ENCODE peak calls at places on chromosomes 12 and 14, in six cellular contexts. M, R, L, K, B and A are unnamed samples.

GRCh38 chr12:70049596-70050360 is 193.5 kb upstream of the CNOT2 start:
- DNase-seq in M (no peak), R (peak; percentile 28), L (no peak), K (no peak), B (no peak), A (peak; percentile 29)

GRCh38 chr12:76158518-76159321 is 74.2 kb upstream of the NAP1L1 start:
- DNase-seq in M (peak; percentile 70), R (peak; percentile 69), L (peak; percentile 42), K (peak; percentile 45), B (peak; percentile 56), A (peak; percentile 68)

GRCh38 chr12:100268835-100269564 is 2.0 kb downstream of the SCYL2 start:
- DNase-seq in M (peak; percentile 16), R (no peak), L (no peak), K (no peak), B (no peak), A (no peak)

GRCh38 chr14:105420976-105421674 is 1.5 kb downstream of the MTA1 start:
- DNase-seq in M (no peak), R (no peak), L (no peak), K (no peak), B (no peak), A (no peak)

GRCh38 chr12:288687-289086 is 26.1 kb upstream of the SLC6A13 start:
- DNase-seq in M (peak; percentile 62), R (no peak), L (peak; percentile 5), K (no peak), B (no peak), A (no peak)

GRCh38 chr14:53599221-53599945 is 357.2 kb downstream of the BMP4 start:
- DNase-seq in M (no peak), R (no peak), L (no peak), K (no peak), B (no peak), A (no peak)

GRCh38 chr12:50081096-50081808 is 3.9 kb upstream of the SMARCD1 start:
- DNase-seq in M (no peak), R (no peak), L (no peak), K (no peak), B (no peak), A (no peak)

GRCh38 chr14:100772607-100773165 is 46.0 kb downstream of the DLK1 start:
- DNase-seq in M (no peak), R (no peak), L (no peak), K (no peak), B (no peak), A (no peak)

GRCh38 chr12:25023808-25024207 is 74.9 kb upstream of the BCAT1 start:
- DNase-seq in M (no peak), R (no peak), L (no peak), K (no peak), B (no peak), A (no peak)

GRCh38 chr12:11264501-11264900 is 5.0 kb downstream of the PRB3 start:
- DNase-seq in M (no peak), R (no peak), L (no peak), K (no peak), B (no peak), A (no peak)

GRCh38 chr12:2722806-2723205 is 72.0 kb upstream of the FKBP4 start:
- DNase-seq in M (peak; percentile 3), R (no peak), L (no peak), K (no peak), B (no peak), A (no peak)

GRCh38 chr12:14846042-14846587 is 2.8 kb upstream of the ART4 start:
- DNase-seq in M (peak; percentile 70), R (no peak), L (no peak), K (no peak), B (no peak), A (no peak)

GRCh38 chr14:28609228-28609828 is 157.3 kb upstream of the FOXG1 start:
- DNase-seq in M (peak; percentile 87), R (no peak), L (peak; percentile 5), K (peak; percentile 77), B (peak; percentile 25), A (peak; percentile 10)

GRCh38 chr14:102849522-102850379 is 72.5 kb downstream of the TRAF3 start:
- DNase-seq in M (peak; percentile 55), R (no peak), L (no peak), K (no peak), B (no peak), A (no peak)

GRCh38 chr14:102317564-102318248 is 1.8 kb upstream of the ZNF839 start:
- DNase-seq in M (peak; percentile 20), R (no peak), L (no peak), K (no peak), B (no peak), A (peak; percentile 33)

GRCh38 chr12:6532927-6533652 is 1.2 kb upstream of the GAPDH start:
- DNase-seq in M (peak; percentile 60), R (peak; percentile 67), L (no peak), K (peak; percentile 36), B (no peak), A (peak; percentile 63)

GRCh38 chr12:128829870-128830504 is 6.2 kb upstream of the SLC15A4 start:
- DNase-seq in M (no peak), R (peak; percentile 78), L (no peak), K (no peak), B (no peak), A (peak; percentile 80)

GRCh38 chr12:96193725-96194571 is at the start of gene ELK3:
- DNase-seq in M (peak; percentile 82), R (peak; percentile 69), L (no peak), K (peak; percentile 74), B (no peak), A (peak; percentile 84)

GRCh38 chr14:59123975-59124374 is 64.5 kb upstream of the DAAM1 start:
- DNase-seq in M (peak; percentile 46), R (no peak), L (no peak), K (no peak), B (no peak), A (no peak)

GRCh38 chr12:80157640-80158039 is 58.3 kb downstream of the OTOGL start:
- DNase-seq in M (no peak), R (no peak), L (no peak), K (no peak), B (no peak), A (no peak)

GRCh38 chr14:21999400-21999799 is 325.8 kb upstream of the OR4E1 start:
- DNase-seq in M (no peak), R (no peak), L (no peak), K (no peak), B (no peak), A (no peak)

GRCh38 chr14:52873694-52874093 is 77.2 kb downstream of the FERMT2 start:
- DNase-seq in M (peak; percentile 76), R (no peak), L (peak; percentile 42), K (no peak), B (no peak), A (no peak)

GRCh38 chr14:75185251-75186040 is 9.0 kb upstream of the TMED10 start:
- DNase-seq in M (no peak), R (no peak), L (no peak), K (no peak), B (no peak), A (no peak)

GRCh38 chr14:75186953-75187352 is 10.5 kb upstream of the TMED10 start:
- DNase-seq in M (no peak), R (no peak), L (no peak), K (no peak), B (no peak), A (no peak)

GRCh38 chr14:75190023-75190422 is 13.6 kb upstream of the TMED10 start:
- DNase-seq in M (no peak), R (no peak), L (no peak), K (no peak), B (no peak), A (no peak)

GRCh38 chr14:75191100-75191499 is 14.7 kb upstream of the TMED10 start:
- DNase-seq in M (no peak), R (no peak), L (no peak), K (no peak), B (no peak), A (no peak)

DNA sequence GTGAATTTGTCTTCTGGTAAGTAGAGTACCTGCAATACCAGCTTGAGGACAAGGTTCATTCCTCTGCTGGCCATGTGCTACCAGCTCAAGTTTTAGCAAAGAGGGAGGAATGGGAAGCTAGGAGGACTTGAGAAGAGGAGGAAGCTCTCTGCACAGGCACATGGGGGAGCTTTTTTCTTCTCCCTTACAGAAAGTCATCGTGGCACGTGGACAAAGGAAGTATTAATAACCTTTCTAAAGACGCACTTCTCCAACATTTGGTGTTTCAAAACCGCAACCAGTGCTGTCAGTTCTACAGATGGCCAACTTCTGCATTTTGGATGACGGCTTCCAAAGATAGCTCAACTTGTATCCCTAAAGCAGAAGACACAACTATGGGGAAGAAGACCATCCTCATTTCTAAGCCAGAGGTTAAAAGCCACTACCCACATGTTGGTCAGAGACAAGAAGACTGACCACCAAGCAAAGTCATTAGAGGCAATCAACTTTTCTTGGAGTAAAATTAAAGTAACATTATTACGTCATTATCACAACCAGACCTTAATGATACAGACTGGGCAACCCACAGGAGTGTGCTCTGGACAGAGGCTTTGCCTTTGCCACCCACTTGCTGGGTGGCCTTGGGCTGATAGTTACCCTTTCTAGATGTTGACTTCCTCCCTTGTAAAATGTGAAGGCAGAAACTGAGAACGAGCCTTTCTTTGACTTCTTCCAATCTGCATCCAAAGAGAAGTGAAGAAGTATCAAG is 12.3 kb upstream of the TMED10 start:
- DNase-seq in M (no peak), R (no peak), L (no peak), K (no peak), B (no peak), A (peak; percentile 23)
- TF ChIP-seq CTCF in M (no peak), R (no peak), L (no peak), K (no peak), B (no peak), A (no peak)

GRCh38 chr14:69252851-69253250 is 7.1 kb upstream of the GALNT16 start:
- DNase-seq in M (no peak), R (no peak), L (no peak), K (no peak), B (no peak), A (no peak)

GRCh38 chr14:69246331-69246730 is 13.6 kb upstream of the GALNT16 start:
- DNase-seq in M (no peak), R (no peak), L (no peak), K (no peak), B (no peak), A (no peak)

GRCh38 chr14:69249603-69250002 is 10.4 kb upstream of the GALNT16 start:
- DNase-seq in M (no peak), R (no peak), L (no peak), K (no peak), B (no peak), A (no peak)

GRCh38 chr14:69244946-69245345 is 15.0 kb upstream of the GALNT16 start:
- DNase-seq in M (no peak), R (no peak), L (no peak), K (no peak), B (no peak), A (no peak)

GRCh38 chr14:69247691-69248440 is 12.1 kb upstream of the GALNT16 start:
- DNase-seq in M (peak; percentile 72), R (no peak), L (peak; percentile 93), K (no peak), B (no peak), A (no peak)
- TF ChIP-seq CTCF in M (peak; percentile 34), R (no peak), L (peak; percentile 46), K (peak; percentile 25), B (peak; percentile 23), A (no peak)

GRCh38 chr12:74108729-74109128 is 428.9 kb upstream of the ATXN7L3B start:
- DNase-seq in M (no peak), R (no peak), L (no peak), K (no peak), B (no peak), A (no peak)

GRCh38 chr12:74111688-74112360 is 425.8 kb upstream of the ATXN7L3B start:
- DNase-seq in M (peak; percentile 4), R (no peak), L (no peak), K (peak; percentile 44), B (no peak), A (no peak)
- TF ChIP-seq CTCF in M (no peak), R (peak; percentile 38), L (no peak), K (peak; percentile 56), B (peak; percentile 36), A (no peak)

GRCh38 chr12:52434096-52434733 is at the start of gene KRT75:
- DNase-seq in M (no peak), R (no peak), L (no peak), K (no peak), B (peak; percentile 65), A (no peak)
- TF ChIP-seq CTCF in M (no peak), R (no peak), L (no peak), K (no peak), B (no peak), A (no peak)